ENCODE peak calls at places on chromosomes 13 and 19, in ten cellular contexts. Z is CD4-positive, alpha-beta T cell; B is fibroblast of lung; C is AG09309; H is activated naive CD8-positive, alpha-beta T cell treated with anti-CD3 and anti-CD28 coated beads for 36 hours; J is NCI-H1436; G is T1000; E is lower lobe of right lung; Q is activated T-cell treated with anti-CD3 and anti-CD28 coated beads for 4 hours; X is fibroblast of pulmonary artery. M is an unnamed sample.

GRCh38 chr13:97448503-97449251 is 14.7 kb downstream of the RAP2A start:
- DNase-seq in Z (no peak), B (no peak), C (no peak), H (no peak), J (no peak), G (no peak), E (no peak), Q (no peak), X (no peak), M (no peak)

GRCh38 chr13:48500652-48501197 is 32.2 kb downstream of the RCBTB2 start:
- DNase-seq in Z (no peak), B (peak), C (peak), H (no peak), J (no peak), G (no peak), E (no peak), Q (no peak), X (peak), M (no peak)

GRCh38 chr13:55087085-55087484 is 2053.6 kb upstream of the PRR20A start:
- DNase-seq in Z (no peak), B (no peak), C (no peak), H (no peak), J (no peak), G (no peak), E (no peak), Q (no peak), X (no peak), M (no peak)

GRCh38 chr13:111639196-111639705 is 318.8 kb downstream of the TEX29 start:
- DNase-seq in Z (no peak), B (no peak), C (no peak), H (no peak), J (no peak), G (no peak), E (no peak), Q (no peak), X (no peak), M (no peak)

GRCh38 chr19:42524250-42524649 is 4.0 kb downstream of the CEACAM1 start:
- DNase-seq in Z (no peak), B (no peak), C (no peak), H (no peak), J (no peak), G (no peak), E (no peak), Q (no peak), X (no peak), M (no peak)

GRCh38 chr13:100530645-100531044 is 57.9 kb downstream of the GGACT start:
- DNase-seq in Z (no peak), B (no peak), C (no peak), H (no peak), J (no peak), G (no peak), E (no peak), Q (no peak), X (no peak), M (no peak)

GRCh38 chr19:6733338-6734095 is 3.9 kb downstream of the GPR108 start:
- DNase-seq in Z (no peak), B (no peak), C (no peak), H (no peak), J (no peak), G (no peak), E (peak), Q (no peak), X (no peak), M (no peak)

GRCh38 chr19:46602392-46603194 is 1.5 kb downstream of the CALM3 start:
- DNase-seq in Z (no peak), B (no peak), C (no peak), H (peak), J (no peak), G (no peak), E (no peak), Q (no peak), X (no peak), M (peak)

GRCh38 chr13:95608640-95609280 is 35.7 kb downstream of the DZIP1 start:
- DNase-seq in Z (no peak), B (peak), C (no peak), H (no peak), J (no peak), G (no peak), E (no peak), Q (no peak), X (no peak), M (no peak)

GRCh38 chr13:69168436-69168835 is 939.2 kb upstream of the ATXN8OS start:
- DNase-seq in Z (no peak), B (no peak), C (no peak), H (no peak), J (no peak), G (no peak), E (no peak), Q (no peak), X (no peak), M (no peak)

GRCh38 chr13:31827707-31828106 is 88.4 kb downstream of the RXFP2 start:
- DNase-seq in Z (no peak), B (no peak), C (no peak), H (no peak), J (no peak), G (no peak), E (no peak), Q (no peak), X (no peak), M (no peak)

GRCh38 chr19:52646571-52647222 is 8.5 kb upstream of the ZNF83 start:
- DNase-seq in Z (no peak), B (peak), C (no peak), H (no peak), J (no peak), G (no peak), E (no peak), Q (no peak), X (no peak), M (no peak)

GRCh38 chr19:35135389-35135909 is 590 bp upstream of the LGI4 start:
- DNase-seq in Z (peak), B (peak), C (no peak), H (peak), J (no peak), G (no peak), E (peak), Q (peak), X (peak), M (peak)

GRCh38 chr19:29514525-29515232 is 11.1 kb upstream of the VSTM2B start:
- DNase-seq in Z (no peak), B (no peak), C (no peak), H (no peak), J (no peak), G (no peak), E (peak), Q (no peak), X (no peak), M (peak)

GRCh38 chr13:106561551-106562170 is 6.3 kb downstream of the ARGLU1 start:
- DNase-seq in Z (no peak), B (peak), C (no peak), H (peak), J (no peak), G (no peak), E (no peak), Q (peak), X (peak), M (peak)

GRCh38 chr19:4980087-4980486 is 11.2 kb downstream of the KDM4B start:
- DNase-seq in Z (no peak), B (peak), C (no peak), H (no peak), J (no peak), G (no peak), E (no peak), Q (no peak), X (no peak), M (no peak)

GRCh38 chr13:40123962-40124647 is 468.6 kb downstream of the COG6 start:
- DNase-seq in Z (no peak), B (no peak), C (no peak), H (no peak), J (no peak), G (no peak), E (no peak), Q (no peak), X (no peak), M (no peak)

GRCh38 chr13:26019881-26020535 is 31.8 kb downstream of the SHISA2 start:
- DNase-seq in Z (no peak), B (peak), C (peak), H (no peak), J (no peak), G (no peak), E (no peak), Q (no peak), X (peak), M (no peak)

GRCh38 chr19:18876865-18877264 is 19.1 kb downstream of the CERS1 start:
- DNase-seq in Z (no peak), B (no peak), C (no peak), H (no peak), J (no peak), G (no peak), E (no peak), Q (no peak), X (no peak), M (no peak)

GRCh38 chr13:111184685-111185401 is 69.7 kb downstream of the ARHGEF7 start:
- DNase-seq in Z (peak), B (no peak), C (no peak), H (peak), J (peak), G (no peak), E (no peak), Q (peak), X (no peak), M (no peak)

GRCh38 chr13:93361703-93362102 is 135.1 kb downstream of the GPC6 start:
- DNase-seq in Z (no peak), B (no peak), C (no peak), H (no peak), J (no peak), G (no peak), E (no peak), Q (no peak), X (no peak), M (no peak)

GRCh38 chr13:41029629-41030028 is 10.5 kb upstream of the ELF1 start:
- DNase-seq in Z (no peak), B (no peak), C (no peak), H (no peak), J (no peak), G (no peak), E (no peak), Q (no peak), X (no peak), M (no peak)

GRCh38 chr13:24254151-24254810 is 55.1 kb upstream of the C1QTNF9 start:
- DNase-seq in Z (peak), B (no peak), C (no peak), H (peak), J (no peak), G (no peak), E (peak), Q (no peak), X (no peak), M (no peak)

GRCh38 chr13:25232937-25233515 is 54.3 kb downstream of the MTMR6 start:
- DNase-seq in Z (no peak), B (peak), C (peak), H (no peak), J (no peak), G (no peak), E (no peak), Q (no peak), X (peak), M (no peak)

GRCh38 chr19:45395524-45396388 is 9.1 kb downstream of the PPP1R13L start:
- DNase-seq in Z (no peak), B (no peak), C (no peak), H (no peak), J (no peak), G (no peak), E (no peak), Q (no peak), X (no peak), M (no peak)

GRCh38 chr13:114268344-114269280 is 12.8 kb upstream of the UPF3A start:
- DNase-seq in Z (no peak), B (peak), C (no peak), H (no peak), J (peak), G (no peak), E (no peak), Q (no peak), X (no peak), M (no peak)

M was measured in heart left ventricle.